ENCODE peak calls at places on chromosome 1, in four cellular contexts. L is HAP-1, F is tibial nerve, J is Panc1. N is an unnamed sample.

GRCh38 chr1:202249846-202250245 is 56.2 kb downstream of the LGR6 start:
- DNase-seq in L (no peak), J (no peak), F (no peak), N (no peak)

GRCh38 chr1:182608850-182609610 is 4.8 kb upstream of the RGS16 start:
- DNase-seq in L (no peak), F (no peak), J (no peak), N (no peak)

GRCh38 chr1:165928075-165928731 is 100.8 kb downstream of the UCK2 start:
- DNase-seq in L (peak; percentile 73), F (no peak), J (no peak), N (peak; percentile 47)

GRCh38 chr1:2088434-2088833 is 38.2 kb downstream of the PRKCZ start:
- DNase-seq in L (no peak), J (no peak), F (no peak), N (no peak)

GRCh38 chr1:17287377-17287776 is 20.6 kb upstream of the PADI4 start:
- DNase-seq in J (peak; percentile 18), F (no peak), L (no peak), N (no peak)

GRCh38 chr1:41539416-41539800 is 54.9 kb upstream of the EDN2 start:
- DNase-seq in L (no peak), J (no peak), F (no peak), N (no peak)

GRCh38 chr1:178047403-178048093 is 46.4 kb upstream of the RASAL2 start:
- DNase-seq in J (no peak), F (no peak), L (no peak), N (no peak)

GRCh38 chr1:177131723-177132122 is 32.8 kb downstream of the ASTN1 start:
- DNase-seq in F (no peak), L (no peak), J (no peak), N (no peak)

GRCh38 chr1:161946071-161946987 is 77.3 kb downstream of the OLFML2B start:
- DNase-seq in J (no peak), F (no peak), L (no peak), N (no peak)

GRCh38 chr1:226076378-226076777 is 13.9 kb downstream of the H3-3A start:
- DNase-seq in L (no peak), J (no peak), F (no peak), N (no peak)

GRCh38 chr1:181133441-181133951 is 45.0 kb downstream of the IER5 start:
- DNase-seq in L (no peak), J (no peak), F (no peak), N (no peak)

GRCh38 chr1:184110253-184111204 is 59.0 kb downstream of the TSEN15 start:
- DNase-seq in L (no peak), J (no peak), F (no peak), N (no peak)

GRCh38 chr1:209218986-209219385 is 364.5 kb upstream of the CAMK1G start:
- DNase-seq in J (no peak), L (no peak), F (no peak), N (no peak)

GRCh38 chr1:204513117-204513716 is 3.0 kb upstream of the MDM4 start:
- DNase-seq in J (no peak), F (no peak), L (no peak), N (no peak)

GRCh38 chr1:37958690-37959089 is 11.8 kb upstream of the INPP5B start:
- DNase-seq in J (no peak), L (no peak), F (no peak), N (no peak)

GRCh38 chr1:10225573-10225972 is 15.2 kb downstream of the KIF1B start:
- DNase-seq in F (no peak), J (no peak), L (no peak), N (no peak)
- H3K27me3 ChIP-seq in F (no peaks in the 10 kb centered on the region), J (no peaks in the 10 kb centered on the region), L (no peaks in the 10 kb centered on the region), N (no peaks in the 10 kb centered on the region)

GRCh38 chr1:19089524-19089923 is 120.5 kb downstream of the UBR4 start:
- DNase-seq in F (no peak), J (no peak), L (no peak), N (no peak)

GRCh38 chr1:19088717-19089442 is 121.2 kb downstream of the UBR4 start:
- DNase-seq in F (no peak), L (no peak), J (no peak), N (no peak)

GRCh38 chr1:19086176-19086875 is 123.7 kb downstream of the UBR4 start:
- DNase-seq in L (no peak), F (no peak), J (no peak), N (no peak)

GRCh38 chr1:19087737-19088594 is 122.1 kb downstream of the UBR4 start:
- DNase-seq in J (no peak), L (no peak), F (no peak), N (no peak)

DNA sequence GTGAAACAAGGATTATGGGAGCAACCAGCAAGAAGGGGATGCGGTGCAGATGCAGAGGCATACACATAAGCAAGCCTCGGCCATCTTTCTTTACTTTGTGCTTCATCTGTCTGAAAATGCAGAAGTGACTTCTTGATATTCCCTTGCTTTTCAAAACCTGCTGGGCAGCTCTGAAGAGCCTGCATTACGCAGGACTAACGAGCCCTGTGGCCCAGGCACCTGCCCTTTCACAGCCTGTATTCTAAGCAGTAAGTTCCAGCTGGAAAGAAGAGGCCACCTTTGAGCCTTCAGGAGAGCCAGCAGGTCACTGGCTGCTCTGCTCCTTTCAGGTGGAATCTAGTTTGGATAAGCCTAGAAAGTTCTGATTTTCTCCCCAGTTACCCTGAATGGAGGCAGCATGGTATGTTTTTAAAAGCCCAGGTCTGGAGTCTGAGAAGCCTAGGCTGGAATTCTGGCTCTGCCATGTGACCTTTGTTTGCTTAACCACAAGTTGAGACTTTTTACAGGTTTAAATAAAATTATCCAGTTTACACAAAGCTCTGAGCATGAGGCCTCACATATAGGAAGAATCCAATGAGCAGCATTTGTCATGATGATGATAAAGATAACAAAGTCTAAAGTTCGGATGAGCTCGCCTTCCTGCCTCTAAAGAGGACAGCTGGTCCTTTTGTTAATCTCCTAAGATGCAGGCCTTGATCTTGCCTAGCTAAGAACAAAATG is 122.9 kb downstream of the UBR4 start:
- DNase-seq in J (no peak), F (no peak), L (no peak), N (peak; percentile 57)
- H3K27me3 ChIP-seq in J (no peaks in the 10 kb centered on the region), F (no peaks in the 10 kb centered on the region), L (no peaks in the 10 kb centered on the region), N (no peaks in the 10 kb centered on the region)

GRCh38 chr1:206145771-206146290 is 28.6 kb upstream of the AVPR1B start:
- DNase-seq in L (no peak), F (no peak), J (no peak), N (no peak)
- H3K27me3 ChIP-seq in L (peaks cover 2% of the 10 kb centered on the region), F (no peaks in the 10 kb centered on the region), J (peaks cover 25% of the 10 kb centered on the region), N (no peaks in the 10 kb centered on the region)

GRCh38 chr1:214155987-214156567 is 124.9 kb upstream of the SMYD2 start:
- DNase-seq in J (no peak), L (no peak), F (no peak), N (no peak)
- H3K27me3 ChIP-seq in J (peaks cover 32% of the 10 kb centered on the region), L (peaks cover 2% of the 10 kb centered on the region), F (no peaks in the 10 kb centered on the region), N (no peaks in the 10 kb centered on the region)

GRCh38 chr1:26410706-26411623 is at the start of gene LIN28A:
- DNase-seq in F (no peak), L (peak; percentile 9), J (no peak), N (no peak)
- H3K27me3 ChIP-seq in F (no peaks in the 10 kb centered on the region), L (peaks cover 21% of the 10 kb centered on the region), J (peaks cover 2% of the 10 kb centered on the region), N (no peaks in the 10 kb centered on the region)

GRCh38 chr1:212601524-212601923 is 7.0 kb upstream of the ATF3 start:
- DNase-seq in F (no peak), J (no peak), L (no peak), N (no peak)
- H3K27me3 ChIP-seq in F (no peaks in the 10 kb centered on the region), J (peaks cover 48% of the 10 kb centered on the region), L (peaks cover 51% of the 10 kb centered on the region), N (peaks cover 2% of the 10 kb centered on the region)

GRCh38 chr1:7679159-7679872 is 91.8 kb upstream of the VAMP3 start:
- DNase-seq in L (no peak), F (no peak), J (no peak), N (no peak)
- H3K27me3 ChIP-seq in L (peaks cover 7% of the 10 kb centered on the region), F (no peaks in the 10 kb centered on the region), J (peaks cover 2% of the 10 kb centered on the region), N (no peaks in the 10 kb centered on the region)

GRCh38 chr1:29896791-29897725 is 660.7 kb downstream of the PTPRU start:
- DNase-seq in F (no peak), L (no peak), J (no peak), N (no peak)
- H3K27me3 ChIP-seq in F (no peaks in the 10 kb centered on the region), L (peaks cover 3% of the 10 kb centered on the region), J (peaks cover 2% of the 10 kb centered on the region), N (no peaks in the 10 kb centered on the region)

DNA sequence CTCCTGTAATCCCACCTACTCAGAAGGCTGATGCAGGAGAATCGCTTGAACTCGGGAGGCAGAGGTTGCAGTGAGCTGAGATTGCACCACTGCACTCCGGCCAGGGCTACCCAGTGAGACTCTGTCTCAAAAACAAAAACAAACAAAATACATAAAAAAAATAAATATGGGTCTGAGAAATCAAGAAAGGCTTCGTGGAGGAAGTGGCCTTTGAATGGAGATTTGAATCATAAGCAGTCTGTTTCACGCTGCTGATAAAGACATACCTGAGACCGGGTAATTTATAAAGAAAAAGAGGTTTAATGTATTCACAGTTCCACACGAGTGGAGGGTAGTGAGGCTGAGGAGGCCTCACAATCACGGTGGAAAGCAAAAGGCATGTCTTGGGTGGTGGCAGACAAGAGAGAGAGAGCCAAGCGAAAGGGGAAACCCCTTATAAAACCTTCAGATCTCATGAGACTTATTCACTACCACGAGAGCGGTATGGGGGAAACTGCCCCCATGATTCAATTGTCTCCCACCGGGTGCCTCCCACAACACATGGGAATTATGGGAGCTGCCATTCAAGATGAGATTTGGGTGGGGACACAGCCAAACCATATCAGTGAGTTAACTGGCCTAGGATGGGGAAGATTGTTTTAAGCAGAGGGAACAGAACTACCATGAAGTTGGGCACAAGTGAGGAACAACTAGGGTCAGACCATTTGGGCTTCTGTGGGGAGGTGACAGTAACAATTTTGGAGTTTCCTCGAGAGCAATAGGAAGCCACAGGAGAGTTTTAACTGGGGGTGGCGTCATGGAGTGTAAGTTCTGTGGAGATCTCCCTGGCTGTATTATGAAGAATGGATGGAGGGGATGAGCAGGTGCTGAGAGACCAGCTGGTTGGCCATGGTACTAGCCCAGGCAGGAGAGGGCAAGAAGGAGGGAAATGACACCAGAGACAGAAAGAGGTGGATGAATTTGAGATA is 22.2 kb upstream of the WNT4 start:
- DNase-seq in J (no peak), F (no peak), L (no peak), N (no peak)
- H3K27me3 ChIP-seq in J (no peaks in the 10 kb centered on the region), F (no peaks in the 10 kb centered on the region), L (no peaks in the 10 kb centered on the region), N (no peaks in the 10 kb centered on the region)

N was measured in Caco-2.